ENCODE peak calls at places on chromosomes 7 and 10, in seven cellular contexts. One of them, this sample, is unnamed.

GRCh38 chr10:76033457-76034196 is 602.2 kb downstream of the LRMDA start:
- DNase-seq in astrocyte: peak
- DNase-seq in brain microvascular endothelial cell: peak
- DNase-seq in Peyer's patch: no peak
- DNase-seq in colonic mucosa: no peak
- DNase-seq in breast epithelium: no peak
- DNase-seq in upper lobe of right lung: no peak
- DNase-seq in this sample: no peak

GRCh38 chr10:66804911-66805310 is 120.9 kb upstream of the LRRTM3 start:
- DNase-seq in brain microvascular endothelial cell: peak
- DNase-seq in Peyer's patch: no peak
- DNase-seq in upper lobe of right lung: no peak
- DNase-seq in astrocyte: no peak
- DNase-seq in colonic mucosa: no peak
- DNase-seq in breast epithelium: no peak
- DNase-seq in this sample: no peak

GRCh38 chr10:15084502-15084922 is 4.1 kb downstream of the ACBD7 start:
- DNase-seq in upper lobe of right lung: no peak
- DNase-seq in astrocyte: peak
- DNase-seq in brain microvascular endothelial cell: peak
- DNase-seq in colonic mucosa: peak
- DNase-seq in Peyer's patch: no peak
- DNase-seq in breast epithelium: no peak
- DNase-seq in this sample: no peak

GRCh38 chr7:66313913-66314568 is 108.9 kb downstream of the TPST1 start:
- DNase-seq in astrocyte: no peak
- DNase-seq in colonic mucosa: no peak
- DNase-seq in brain microvascular endothelial cell: no peak
- DNase-seq in upper lobe of right lung: no peak
- DNase-seq in breast epithelium: no peak
- DNase-seq in Peyer's patch: no peak
- DNase-seq in this sample: no peak

GRCh38 chr10:19719320-19719719 is 96.9 kb upstream of the PLXDC2 start:
- DNase-seq in upper lobe of right lung: no peak
- DNase-seq in brain microvascular endothelial cell: peak
- DNase-seq in colonic mucosa: no peak
- DNase-seq in astrocyte: peak
- DNase-seq in breast epithelium: no peak
- DNase-seq in Peyer's patch: no peak
- DNase-seq in this sample: no peak

GRCh38 chr10:78336402-78336791 is 302.7 kb downstream of the RPS24 start:
- DNase-seq in astrocyte: peak
- DNase-seq in Peyer's patch: no peak
- DNase-seq in upper lobe of right lung: no peak
- DNase-seq in breast epithelium: no peak
- DNase-seq in brain microvascular endothelial cell: peak
- DNase-seq in colonic mucosa: peak
- DNase-seq in this sample: peak

GRCh38 chr10:79927111-79927828 is 21.6 kb downstream of the SFTPD start:
- DNase-seq in brain microvascular endothelial cell: no peak
- DNase-seq in astrocyte: no peak
- DNase-seq in Peyer's patch: no peak
- DNase-seq in breast epithelium: no peak
- DNase-seq in upper lobe of right lung: peak
- DNase-seq in colonic mucosa: no peak
- DNase-seq in this sample: no peak

GRCh38 chr7:118845787-118846186 is 621.3 kb downstream of the ANKRD7 start:
- DNase-seq in colonic mucosa: no peak
- DNase-seq in Peyer's patch: no peak
- DNase-seq in brain microvascular endothelial cell: no peak
- DNase-seq in upper lobe of right lung: no peak
- DNase-seq in astrocyte: no peak
- DNase-seq in breast epithelium: no peak
- DNase-seq in this sample: no peak

GRCh38 chr7:43108255-43109011 is 4.0 kb upstream of the HECW1 start:
- DNase-seq in colonic mucosa: peak
- DNase-seq in upper lobe of right lung: peak
- DNase-seq in breast epithelium: peak
- DNase-seq in Peyer's patch: peak
- DNase-seq in astrocyte: no peak
- DNase-seq in brain microvascular endothelial cell: peak
- DNase-seq in this sample: no peak
- TF ChIP-seq CTCF in colonic mucosa: peak
- TF ChIP-seq CTCF in upper lobe of right lung: peak
- TF ChIP-seq CTCF in breast epithelium: peak
- TF ChIP-seq CTCF in Peyer's patch: peak
- TF ChIP-seq CTCF in astrocyte: peak
- TF ChIP-seq CTCF in brain microvascular endothelial cell: peak
- TF ChIP-seq CTCF in this sample: peak

GRCh38 chr7:123548406-123548805 is 9.2 kb downstream of the NDUFA5 start:
- DNase-seq in brain microvascular endothelial cell: no peak
- DNase-seq in breast epithelium: no peak
- DNase-seq in astrocyte: peak
- DNase-seq in upper lobe of right lung: no peak
- DNase-seq in colonic mucosa: no peak
- DNase-seq in Peyer's patch: no peak
- DNase-seq in this sample: no peak

GRCh38 chr7:123555484-123555883 is 2.1 kb downstream of the NDUFA5 start:
- DNase-seq in breast epithelium: no peak
- DNase-seq in brain microvascular endothelial cell: no peak
- DNase-seq in colonic mucosa: no peak
- DNase-seq in Peyer's patch: no peak
- DNase-seq in upper lobe of right lung: no peak
- DNase-seq in astrocyte: no peak
- DNase-seq in this sample: no peak

GRCh38 chr7:123553159-123553558 is 4.5 kb downstream of the NDUFA5 start:
- DNase-seq in brain microvascular endothelial cell: no peak
- DNase-seq in astrocyte: no peak
- DNase-seq in breast epithelium: no peak
- DNase-seq in Peyer's patch: no peak
- DNase-seq in upper lobe of right lung: no peak
- DNase-seq in colonic mucosa: no peak
- DNase-seq in this sample: no peak

GRCh38 chr7:123557016-123557630 is 495 bp downstream of the NDUFA5 start:
- DNase-seq in colonic mucosa: no peak
- DNase-seq in brain microvascular endothelial cell: no peak
- DNase-seq in Peyer's patch: no peak
- DNase-seq in breast epithelium: no peak
- DNase-seq in upper lobe of right lung: no peak
- DNase-seq in astrocyte: no peak
- DNase-seq in this sample: no peak

DNA sequence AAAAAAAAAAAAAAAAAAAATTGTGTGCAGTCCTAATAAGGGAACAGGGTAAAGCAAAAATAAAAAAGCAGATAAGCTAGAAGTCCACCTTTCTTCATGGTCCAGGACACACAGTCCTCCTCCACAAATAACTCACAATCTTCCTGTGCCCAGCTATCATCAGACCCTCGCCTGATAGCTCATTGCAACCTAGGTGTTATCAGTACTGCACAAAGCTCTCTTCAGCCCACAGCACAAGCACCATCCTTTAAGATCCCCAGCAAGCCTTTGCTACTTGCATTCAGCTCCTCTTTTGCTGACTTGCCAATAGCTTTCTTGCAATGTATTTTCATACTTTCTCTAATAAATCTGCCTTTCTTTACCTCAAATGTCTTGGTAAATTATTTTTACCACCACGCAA is 5.0 kb downstream of the NDUFA5 start:
- DNase-seq in breast epithelium: no peak
- DNase-seq in colonic mucosa: no peak
- DNase-seq in Peyer's patch: no peak
- DNase-seq in upper lobe of right lung: no peak
- DNase-seq in brain microvascular endothelial cell: no peak
- DNase-seq in astrocyte: no peak
- DNase-seq in this sample: no peak
- H3K4me3 ChIP-seq in breast epithelium: no peak
- H3K4me3 ChIP-seq in colonic mucosa: no peak
- H3K4me3 ChIP-seq in Peyer's patch: no peak
- H3K4me3 ChIP-seq in upper lobe of right lung: no peak
- H3K4me3 ChIP-seq in brain microvascular endothelial cell: no peak
- H3K4me3 ChIP-seq in astrocyte: no peak
- H3K4me3 ChIP-seq in this sample: no peak

GRCh38 chr7:116500071-116500853 is 724 bp downstream of the CAV2 start:
- DNase-seq in colonic mucosa: peak
- DNase-seq in breast epithelium: peak
- DNase-seq in astrocyte: peak
- DNase-seq in upper lobe of right lung: peak
- DNase-seq in Peyer's patch: no peak
- DNase-seq in brain microvascular endothelial cell: no peak
- DNase-seq in this sample: peak
- H3K27ac ChIP-seq in colonic mucosa: peak
- H3K27ac ChIP-seq in breast epithelium: peak
- H3K27ac ChIP-seq in astrocyte: peak
- H3K27ac ChIP-seq in upper lobe of right lung: peak
- H3K27ac ChIP-seq in Peyer's patch: peak
- H3K27ac ChIP-seq in brain microvascular endothelial cell: peak
- H3K27ac ChIP-seq in this sample: peak

GRCh38 chr10:114304566-114305421 is 65.7 kb downstream of the VWA2 start:
- DNase-seq in astrocyte: no peak
- DNase-seq in colonic mucosa: peak
- DNase-seq in breast epithelium: no peak
- DNase-seq in Peyer's patch: peak
- DNase-seq in upper lobe of right lung: peak
- DNase-seq in brain microvascular endothelial cell: no peak
- DNase-seq in this sample: peak
- TF ChIP-seq CTCF in astrocyte: peak
- TF ChIP-seq CTCF in colonic mucosa: peak
- TF ChIP-seq CTCF in breast epithelium: peak
- TF ChIP-seq CTCF in Peyer's patch: peak
- TF ChIP-seq CTCF in upper lobe of right lung: peak
- TF ChIP-seq CTCF in brain microvascular endothelial cell: peak
- TF ChIP-seq CTCF in this sample: peak